ENCODE peak calls at places on chromosome 17, in nine cellular contexts. One of them, this sample, is unnamed.

GRCh38 chr17:66349549-66350245 is 47.3 kb downstream of the PRKCA start:
- ATAC-seq in activated naive CD4-positive, alpha-beta T cell treated with anti-CD3 and anti-CD28 coated beads, Interleukin-2, amount 50 U/mL, for 72 hours: no peak
- ATAC-seq in naive thymus-derived CD4-positive, alpha-beta T cell: no peak
- ATAC-seq in left lobe of liver: no peak
- ATAC-seq in activated CD8-positive, alpha-beta T cell treated with anti-CD3 and anti-CD28 coated beads for 36 hours: no peak
- ATAC-seq in IMR-90: no peak
- ATAC-seq in lower lobe of right lung: no peak
- ATAC-seq in A549: peak
- ATAC-seq in Right ventricle myocardium inferior: peak
- ATAC-seq in this sample: no peak

GRCh38 chr17:80856863-80857488 is 134.7 kb upstream of the CHMP6 start:
- ATAC-seq in naive thymus-derived CD4-positive, alpha-beta T cell: no peak
- ATAC-seq in activated CD8-positive, alpha-beta T cell treated with anti-CD3 and anti-CD28 coated beads for 36 hours: peak
- ATAC-seq in activated naive CD4-positive, alpha-beta T cell treated with anti-CD3 and anti-CD28 coated beads, Interleukin-2, amount 50 U/mL, for 72 hours: peak
- ATAC-seq in IMR-90: peak
- ATAC-seq in lower lobe of right lung: no peak
- ATAC-seq in Right ventricle myocardium inferior: no peak
- ATAC-seq in A549: peak
- ATAC-seq in left lobe of liver: no peak
- ATAC-seq in this sample: no peak

GRCh38 chr17:75242461-75243042 is 18.9 kb downstream of the GGA3 start:
- ATAC-seq in activated CD8-positive, alpha-beta T cell treated with anti-CD3 and anti-CD28 coated beads for 36 hours: peak
- ATAC-seq in activated naive CD4-positive, alpha-beta T cell treated with anti-CD3 and anti-CD28 coated beads, Interleukin-2, amount 50 U/mL, for 72 hours: no peak
- ATAC-seq in naive thymus-derived CD4-positive, alpha-beta T cell: peak
- ATAC-seq in A549: no peak
- ATAC-seq in IMR-90: no peak
- ATAC-seq in lower lobe of right lung: no peak
- ATAC-seq in Right ventricle myocardium inferior: no peak
- ATAC-seq in left lobe of liver: no peak
- ATAC-seq in this sample: no peak

GRCh38 chr17:80021600-80021999 is 14.1 kb downstream of the TBC1D16 start:
- ATAC-seq in IMR-90: no peak
- ATAC-seq in left lobe of liver: no peak
- ATAC-seq in lower lobe of right lung: no peak
- ATAC-seq in Right ventricle myocardium inferior: no peak
- ATAC-seq in A549: no peak
- ATAC-seq in activated naive CD4-positive, alpha-beta T cell treated with anti-CD3 and anti-CD28 coated beads, Interleukin-2, amount 50 U/mL, for 72 hours: no peak
- ATAC-seq in activated CD8-positive, alpha-beta T cell treated with anti-CD3 and anti-CD28 coated beads for 36 hours: no peak
- ATAC-seq in naive thymus-derived CD4-positive, alpha-beta T cell: no peak
- ATAC-seq in this sample: no peak

GRCh38 chr17:45790296-45790922 is 6.3 kb downstream of the CRHR1 start:
- ATAC-seq in left lobe of liver: no peak
- ATAC-seq in A549: no peak
- ATAC-seq in activated CD8-positive, alpha-beta T cell treated with anti-CD3 and anti-CD28 coated beads for 36 hours: no peak
- ATAC-seq in lower lobe of right lung: no peak
- ATAC-seq in activated naive CD4-positive, alpha-beta T cell treated with anti-CD3 and anti-CD28 coated beads, Interleukin-2, amount 50 U/mL, for 72 hours: no peak
- ATAC-seq in Right ventricle myocardium inferior: no peak
- ATAC-seq in IMR-90: no peak
- ATAC-seq in naive thymus-derived CD4-positive, alpha-beta T cell: no peak
- ATAC-seq in this sample: no peak

GRCh38 chr17:50469005-50469605 is 425 bp upstream of the CHAD start:
- ATAC-seq in left lobe of liver: no peak
- ATAC-seq in Right ventricle myocardium inferior: no peak
- ATAC-seq in lower lobe of right lung: peak
- ATAC-seq in A549: no peak
- ATAC-seq in naive thymus-derived CD4-positive, alpha-beta T cell: peak
- ATAC-seq in activated CD8-positive, alpha-beta T cell treated with anti-CD3 and anti-CD28 coated beads for 36 hours: no peak
- ATAC-seq in activated naive CD4-positive, alpha-beta T cell treated with anti-CD3 and anti-CD28 coated beads, Interleukin-2, amount 50 U/mL, for 72 hours: no peak
- ATAC-seq in IMR-90: peak
- ATAC-seq in this sample: peak

GRCh38 chr17:55238197-55238930 is 26.4 kb upstream of the HLF start:
- ATAC-seq in Right ventricle myocardium inferior: peak
- ATAC-seq in A549: peak
- ATAC-seq in naive thymus-derived CD4-positive, alpha-beta T cell: peak
- ATAC-seq in activated naive CD4-positive, alpha-beta T cell treated with anti-CD3 and anti-CD28 coated beads, Interleukin-2, amount 50 U/mL, for 72 hours: peak
- ATAC-seq in activated CD8-positive, alpha-beta T cell treated with anti-CD3 and anti-CD28 coated beads for 36 hours: peak
- ATAC-seq in lower lobe of right lung: peak
- ATAC-seq in IMR-90: peak
- ATAC-seq in left lobe of liver: peak
- ATAC-seq in this sample: peak

GRCh38 chr17:46175891-46176290 is 17.3 kb downstream of the KANSL1 start:
- ATAC-seq in Right ventricle myocardium inferior: no peak
- ATAC-seq in activated naive CD4-positive, alpha-beta T cell treated with anti-CD3 and anti-CD28 coated beads, Interleukin-2, amount 50 U/mL, for 72 hours: no peak
- ATAC-seq in activated CD8-positive, alpha-beta T cell treated with anti-CD3 and anti-CD28 coated beads for 36 hours: no peak
- ATAC-seq in naive thymus-derived CD4-positive, alpha-beta T cell: no peak
- ATAC-seq in lower lobe of right lung: no peak
- ATAC-seq in IMR-90: no peak
- ATAC-seq in A549: no peak
- ATAC-seq in left lobe of liver: no peak
- ATAC-seq in this sample: peak

GRCh38 chr17:40452074-40452787 is 9.0 kb downstream of the IGFBP4 start:
- ATAC-seq in naive thymus-derived CD4-positive, alpha-beta T cell: no peak
- ATAC-seq in left lobe of liver: no peak
- ATAC-seq in Right ventricle myocardium inferior: peak
- ATAC-seq in activated naive CD4-positive, alpha-beta T cell treated with anti-CD3 and anti-CD28 coated beads, Interleukin-2, amount 50 U/mL, for 72 hours: peak
- ATAC-seq in IMR-90: peak
- ATAC-seq in A549: peak
- ATAC-seq in activated CD8-positive, alpha-beta T cell treated with anti-CD3 and anti-CD28 coated beads for 36 hours: peak
- ATAC-seq in lower lobe of right lung: no peak
- ATAC-seq in this sample: peak

GRCh38 chr17:66900126-66901010 is 64.1 kb upstream of the CACNG4 start:
- ATAC-seq in lower lobe of right lung: no peak
- ATAC-seq in activated CD8-positive, alpha-beta T cell treated with anti-CD3 and anti-CD28 coated beads for 36 hours: no peak
- ATAC-seq in Right ventricle myocardium inferior: no peak
- ATAC-seq in left lobe of liver: no peak
- ATAC-seq in activated naive CD4-positive, alpha-beta T cell treated with anti-CD3 and anti-CD28 coated beads, Interleukin-2, amount 50 U/mL, for 72 hours: no peak
- ATAC-seq in IMR-90: peak
- ATAC-seq in naive thymus-derived CD4-positive, alpha-beta T cell: no peak
- ATAC-seq in A549: peak
- ATAC-seq in this sample: peak

GRCh38 chr17:1000597-1001490 is 3.9 kb downstream of the TIMM22 start:
- ATAC-seq in lower lobe of right lung: no peak
- ATAC-seq in activated CD8-positive, alpha-beta T cell treated with anti-CD3 and anti-CD28 coated beads for 36 hours: no peak
- ATAC-seq in Right ventricle myocardium inferior: peak
- ATAC-seq in left lobe of liver: peak
- ATAC-seq in A549: no peak
- ATAC-seq in naive thymus-derived CD4-positive, alpha-beta T cell: no peak
- ATAC-seq in IMR-90: peak
- ATAC-seq in activated naive CD4-positive, alpha-beta T cell treated with anti-CD3 and anti-CD28 coated beads, Interleukin-2, amount 50 U/mL, for 72 hours: no peak
- ATAC-seq in this sample: no peak

GRCh38 chr17:40550608-40551007 is 14.7 kb downstream of the CCR7 start:
- ATAC-seq in lower lobe of right lung: no peak
- ATAC-seq in left lobe of liver: no peak
- ATAC-seq in naive thymus-derived CD4-positive, alpha-beta T cell: no peak
- ATAC-seq in activated naive CD4-positive, alpha-beta T cell treated with anti-CD3 and anti-CD28 coated beads, Interleukin-2, amount 50 U/mL, for 72 hours: no peak
- ATAC-seq in Right ventricle myocardium inferior: peak
- ATAC-seq in activated CD8-positive, alpha-beta T cell treated with anti-CD3 and anti-CD28 coated beads for 36 hours: no peak
- ATAC-seq in A549: no peak
- ATAC-seq in IMR-90: no peak
- ATAC-seq in this sample: no peak

GRCh38 chr17:61168506-61168905 is 231.1 kb upstream of the TBX2 start:
- ATAC-seq in activated naive CD4-positive, alpha-beta T cell treated with anti-CD3 and anti-CD28 coated beads, Interleukin-2, amount 50 U/mL, for 72 hours: peak
- ATAC-seq in lower lobe of right lung: no peak
- ATAC-seq in naive thymus-derived CD4-positive, alpha-beta T cell: no peak
- ATAC-seq in Right ventricle myocardium inferior: no peak
- ATAC-seq in left lobe of liver: no peak
- ATAC-seq in A549: no peak
- ATAC-seq in IMR-90: no peak
- ATAC-seq in activated CD8-positive, alpha-beta T cell treated with anti-CD3 and anti-CD28 coated beads for 36 hours: no peak
- ATAC-seq in this sample: peak

GRCh38 chr17:4483012-4483840 is 15.5 kb upstream of the SPNS2 start:
- ATAC-seq in activated naive CD4-positive, alpha-beta T cell treated with anti-CD3 and anti-CD28 coated beads, Interleukin-2, amount 50 U/mL, for 72 hours: no peak
- ATAC-seq in lower lobe of right lung: peak
- ATAC-seq in activated CD8-positive, alpha-beta T cell treated with anti-CD3 and anti-CD28 coated beads for 36 hours: no peak
- ATAC-seq in naive thymus-derived CD4-positive, alpha-beta T cell: no peak
- ATAC-seq in Right ventricle myocardium inferior: no peak
- ATAC-seq in A549: peak
- ATAC-seq in left lobe of liver: peak
- ATAC-seq in IMR-90: no peak
- ATAC-seq in this sample: no peak

GRCh38 chr17:50719924-50720805 is 762 bp downstream of the LUC7L3 start:
- ATAC-seq in naive thymus-derived CD4-positive, alpha-beta T cell: no peak
- ATAC-seq in left lobe of liver: no peak
- ATAC-seq in Right ventricle myocardium inferior: no peak
- ATAC-seq in activated CD8-positive, alpha-beta T cell treated with anti-CD3 and anti-CD28 coated beads for 36 hours: no peak
- ATAC-seq in IMR-90: no peak
- ATAC-seq in lower lobe of right lung: peak
- ATAC-seq in A549: no peak
- ATAC-seq in activated naive CD4-positive, alpha-beta T cell treated with anti-CD3 and anti-CD28 coated beads, Interleukin-2, amount 50 U/mL, for 72 hours: no peak
- ATAC-seq in this sample: peak

GRCh38 chr17:39486242-39486641 is 25.0 kb downstream of the CDK12 start:
- ATAC-seq in activated CD8-positive, alpha-beta T cell treated with anti-CD3 and anti-CD28 coated beads for 36 hours: no peak
- ATAC-seq in A549: peak
- ATAC-seq in naive thymus-derived CD4-positive, alpha-beta T cell: no peak
- ATAC-seq in Right ventricle myocardium inferior: no peak
- ATAC-seq in activated naive CD4-positive, alpha-beta T cell treated with anti-CD3 and anti-CD28 coated beads, Interleukin-2, amount 50 U/mL, for 72 hours: no peak
- ATAC-seq in lower lobe of right lung: peak
- ATAC-seq in IMR-90: peak
- ATAC-seq in left lobe of liver: no peak
- ATAC-seq in this sample: no peak

GRCh38 chr17:68422821-68423220 is 34.5 kb downstream of the WIPI1 start:
- ATAC-seq in activated naive CD4-positive, alpha-beta T cell treated with anti-CD3 and anti-CD28 coated beads, Interleukin-2, amount 50 U/mL, for 72 hours: no peak
- ATAC-seq in A549: no peak
- ATAC-seq in Right ventricle myocardium inferior: no peak
- ATAC-seq in lower lobe of right lung: no peak
- ATAC-seq in activated CD8-positive, alpha-beta T cell treated with anti-CD3 and anti-CD28 coated beads for 36 hours: no peak
- ATAC-seq in IMR-90: no peak
- ATAC-seq in left lobe of liver: no peak
- ATAC-seq in naive thymus-derived CD4-positive, alpha-beta T cell: no peak
- ATAC-seq in this sample: no peak

GRCh38 chr17:19392303-19392702 is 5.3 kb upstream of the MFAP4 start:
- ATAC-seq in naive thymus-derived CD4-positive, alpha-beta T cell: no peak
- ATAC-seq in IMR-90: no peak
- ATAC-seq in left lobe of liver: no peak
- ATAC-seq in activated naive CD4-positive, alpha-beta T cell treated with anti-CD3 and anti-CD28 coated beads, Interleukin-2, amount 50 U/mL, for 72 hours: no peak
- ATAC-seq in lower lobe of right lung: no peak
- ATAC-seq in activated CD8-positive, alpha-beta T cell treated with anti-CD3 and anti-CD28 coated beads for 36 hours: no peak
- ATAC-seq in A549: no peak
- ATAC-seq in Right ventricle myocardium inferior: no peak
- ATAC-seq in this sample: no peak

GRCh38 chr17:32461498-32461852 is 17.2 kb downstream of the PSMD11 start:
- ATAC-seq in A549: peak
- ATAC-seq in lower lobe of right lung: no peak
- ATAC-seq in IMR-90: no peak
- ATAC-seq in activated CD8-positive, alpha-beta T cell treated with anti-CD3 and anti-CD28 coated beads for 36 hours: no peak
- ATAC-seq in naive thymus-derived CD4-positive, alpha-beta T cell: peak
- ATAC-seq in Right ventricle myocardium inferior: no peak
- ATAC-seq in activated naive CD4-positive, alpha-beta T cell treated with anti-CD3 and anti-CD28 coated beads, Interleukin-2, amount 50 U/mL, for 72 hours: peak
- ATAC-seq in left lobe of liver: peak
- ATAC-seq in this sample: peak

GRCh38 chr17:42918902-42919521 is 18.4 kb downstream of the G6PC1 start:
- ATAC-seq in A549: peak
- ATAC-seq in left lobe of liver: peak
- ATAC-seq in activated CD8-positive, alpha-beta T cell treated with anti-CD3 and anti-CD28 coated beads for 36 hours: no peak
- ATAC-seq in IMR-90: no peak
- ATAC-seq in Right ventricle myocardium inferior: no peak
- ATAC-seq in naive thymus-derived CD4-positive, alpha-beta T cell: no peak
- ATAC-seq in lower lobe of right lung: peak
- ATAC-seq in activated naive CD4-positive, alpha-beta T cell treated with anti-CD3 and anti-CD28 coated beads, Interleukin-2, amount 50 U/mL, for 72 hours: no peak
- ATAC-seq in this sample: no peak

This sample was measured in SK-N-SH treated with all-trans-retinoic acid at 6 μM for 48 hours.